ENCODE peak calls at places on chromosomes 13 and 19, in nine cellular contexts. A is PC-3; T is endothelial cell; O is HEK293T; Z is AG04450; F is KBM-7; K is choroid plexus epithelial cell; E is activated CD8-positive, alpha-beta memory T cell treated with anti-CD3 and anti-CD28 coated beads, Interleukin-2, amount 50 U/mL, for 4 hours; D is activated T-cell treated with anti-CD3 and anti-CD28 coated beads, Interleukin-2, amount 50 U/mL, for 72 hours. H is an unnamed sample.

GRCh38 chr13:101325423-101325822 is 90.9 kb downstream of the NALCN start:
- DNase-seq in A (no peak), T (no peak), O (no peak), Z (no peak), F (no peak), K (no peak), E (no peak), D (no peak), H (no peak)

GRCh38 chr13:100069278-100069677 is 19.6 kb upstream of the PCCA start:
- DNase-seq in A (no peak), T (no peak), O (no peak), Z (no peak), F (no peak), K (peak; percentile 82), E (no peak), D (no peak), H (no peak)

GRCh38 chr13:40874138-40874776 is 84.8 kb downstream of the SLC25A15 start:
- DNase-seq in A (no peak), T (no peak), O (no peak), Z (no peak), F (peak; percentile 41), K (peak; percentile 5), E (no peak), D (no peak), H (no peak)

GRCh38 chr13:20064128-20064527 is 96.7 kb downstream of the GJA3 start:
- DNase-seq in A (no peak), T (no peak), O (no peak), Z (peak; percentile 18), F (no peak), K (peak; percentile 74), E (no peak), D (no peak), H (no peak)

GRCh38 chr19:3440082-3440481 is 40.2 kb downstream of the SMIM24 start:
- DNase-seq in A (peak; percentile 42), T (peak; percentile 62), O (peak; percentile 57), Z (no peak), F (peak; percentile 66), K (no peak), E (peak; percentile 62), D (peak; percentile 69), H (peak; percentile 84)

GRCh38 chr13:34358811-34359513 is 541.0 kb downstream of the RFC3 start:
- DNase-seq in A (peak; percentile 83), T (no peak), O (no peak), Z (peak; percentile 38), F (no peak), K (peak; percentile 92), E (no peak), D (no peak), H (no peak)

GRCh38 chr19:53140351-53140750 is 7.6 kb upstream of the ZNF415 start:
- DNase-seq in A (no peak), T (no peak), O (no peak), Z (no peak), F (no peak), K (no peak), E (no peak), D (no peak), H (no peak)

GRCh38 chr19:46023311-46023779 is 492 bp upstream of the PGLYRP1 start:
- DNase-seq in A (no peak), T (no peak), O (no peak), Z (no peak), F (no peak), K (no peak), E (no peak), D (no peak), H (no peak)